ENCODE peak calls at places on chromosome 1, in nine cellular contexts. One of them, this sample, is unnamed.

GRCh38 chr1:227411066-227411465 is 92.8 kb upstream of the CDC42BPA start:
- DNase-seq in cardiac muscle cell: peak; percentile 46
- DNase-seq in stimulated activated CD4-positive, alpha-beta T cell treated with anti-CD3 and anti-CD28 coated beads, Interleukin-1b, Interleukin-23, amount 100 ng/mL, for 4 hours: no peak
- DNase-seq in Calu3: no peak
- DNase-seq in psoas muscle: no peak
- DNase-seq in germinal center: no peak
- DNase-seq in EH: peak; percentile 72
- DNase-seq in mesothelial cell of epicardium: no peak
- DNase-seq in GM12864: no peak
- DNase-seq in this sample: no peak

GRCh38 chr1:78527706-78528105 is 36.9 kb downstream of the PTGFR start:
- DNase-seq in cardiac muscle cell: no peak
- DNase-seq in germinal center: no peak
- DNase-seq in Calu3: no peak
- DNase-seq in mesothelial cell of epicardium: no peak
- DNase-seq in psoas muscle: no peak
- DNase-seq in stimulated activated CD4-positive, alpha-beta T cell treated with anti-CD3 and anti-CD28 coated beads, Interleukin-1b, Interleukin-23, amount 100 ng/mL, for 4 hours: no peak
- DNase-seq in GM12864: no peak
- DNase-seq in EH: peak; percentile 67
- DNase-seq in this sample: no peak

GRCh38 chr1:11731719-11732283 is 4.1 kb upstream of the AGTRAP start:
- DNase-seq in mesothelial cell of epicardium: peak; percentile 70
- DNase-seq in cardiac muscle cell: peak; percentile 87
- DNase-seq in Calu3: no peak
- DNase-seq in germinal center: no peak
- DNase-seq in psoas muscle: peak; percentile 82
- DNase-seq in GM12864: no peak
- DNase-seq in stimulated activated CD4-positive, alpha-beta T cell treated with anti-CD3 and anti-CD28 coated beads, Interleukin-1b, Interleukin-23, amount 100 ng/mL, for 4 hours: no peak
- DNase-seq in EH: peak; percentile 46
- DNase-seq in this sample: no peak

GRCh38 chr1:110135268-110136065 is 14.8 kb upstream of the SLC6A17 start:
- DNase-seq in stimulated activated CD4-positive, alpha-beta T cell treated with anti-CD3 and anti-CD28 coated beads, Interleukin-1b, Interleukin-23, amount 100 ng/mL, for 4 hours: no peak
- DNase-seq in cardiac muscle cell: no peak
- DNase-seq in germinal center: no peak
- DNase-seq in mesothelial cell of epicardium: no peak
- DNase-seq in Calu3: no peak
- DNase-seq in GM12864: no peak
- DNase-seq in EH: no peak
- DNase-seq in psoas muscle: no peak
- DNase-seq in this sample: no peak

GRCh38 chr1:978069-978834 is 3.6 kb downstream of the PERM1 start:
- DNase-seq in stimulated activated CD4-positive, alpha-beta T cell treated with anti-CD3 and anti-CD28 coated beads, Interleukin-1b, Interleukin-23, amount 100 ng/mL, for 4 hours: no peak
- DNase-seq in EH: no peak
- DNase-seq in psoas muscle: peak; percentile 56
- DNase-seq in GM12864: no peak
- DNase-seq in mesothelial cell of epicardium: no peak
- DNase-seq in Calu3: no peak
- DNase-seq in cardiac muscle cell: no peak
- DNase-seq in germinal center: no peak
- DNase-seq in this sample: no peak

GRCh38 chr1:183585038-183585437 is 5.2 kb downstream of the NCF2 start:
- DNase-seq in mesothelial cell of epicardium: no peak
- DNase-seq in GM12864: no peak
- DNase-seq in germinal center: peak; percentile 58
- DNase-seq in psoas muscle: no peak
- DNase-seq in cardiac muscle cell: no peak
- DNase-seq in stimulated activated CD4-positive, alpha-beta T cell treated with anti-CD3 and anti-CD28 coated beads, Interleukin-1b, Interleukin-23, amount 100 ng/mL, for 4 hours: no peak
- DNase-seq in Calu3: no peak
- DNase-seq in EH: no peak
- DNase-seq in this sample: no peak

GRCh38 chr1:17120483-17120882 is 1.2 kb upstream of the PADI2 start:
- DNase-seq in germinal center: no peak
- DNase-seq in EH: no peak
- DNase-seq in GM12864: no peak
- DNase-seq in mesothelial cell of epicardium: no peak
- DNase-seq in cardiac muscle cell: no peak
- DNase-seq in stimulated activated CD4-positive, alpha-beta T cell treated with anti-CD3 and anti-CD28 coated beads, Interleukin-1b, Interleukin-23, amount 100 ng/mL, for 4 hours: no peak
- DNase-seq in Calu3: no peak
- DNase-seq in psoas muscle: no peak
- DNase-seq in this sample: no peak

GRCh38 chr1:47684964-47685762 is 247.3 kb downstream of the FOXD2 start:
- DNase-seq in cardiac muscle cell: peak; percentile 11
- DNase-seq in EH: peak; percentile 22
- DNase-seq in germinal center: no peak
- DNase-seq in stimulated activated CD4-positive, alpha-beta T cell treated with anti-CD3 and anti-CD28 coated beads, Interleukin-1b, Interleukin-23, amount 100 ng/mL, for 4 hours: no peak
- DNase-seq in mesothelial cell of epicardium: peak; percentile 49
- DNase-seq in Calu3: no peak
- DNase-seq in psoas muscle: no peak
- DNase-seq in GM12864: no peak
- DNase-seq in this sample: no peak

GRCh38 chr1:201631037-201631436 is 92.1 kb downstream of the NAV1 start:
- DNase-seq in stimulated activated CD4-positive, alpha-beta T cell treated with anti-CD3 and anti-CD28 coated beads, Interleukin-1b, Interleukin-23, amount 100 ng/mL, for 4 hours: no peak
- DNase-seq in germinal center: no peak
- DNase-seq in psoas muscle: no peak
- DNase-seq in Calu3: no peak
- DNase-seq in EH: no peak
- DNase-seq in cardiac muscle cell: no peak
- DNase-seq in mesothelial cell of epicardium: no peak
- DNase-seq in GM12864: no peak
- DNase-seq in this sample: no peak

This sample was measured in smooth muscle cell of the brain vasculature.